ENCODE peak calls at places on chromosomes 12 and 14, in four cellular contexts. Y is GM12878, A is GM12891, B is H1. H is an unnamed sample.

GRCh38 chr12:3357950-3358525 is 133.0 kb upstream of the PRMT8 start:
- DNase-seq in Y (no peak), A (no peak), B (no peak), H (no peak)

GRCh38 chr14:20516921-20517320 is 11.6 kb downstream of the RNASE10 start:
- DNase-seq in Y (no peak), A (no peak), B (no peak), H (no peak)

GRCh38 chr12:132117558-132117875 is 26.6 kb downstream of the DDX51 start:
- DNase-seq in Y (no peak), A (no peak), B (no peak), H (no peak)

GRCh38 chr12:122031342-122032216 is 9.9 kb downstream of the BCL7A start:
- DNase-seq in Y (no peak), A (no peak), B (peak; percentile 96), H (no peak)

GRCh38 chr12:69321356-69321755 is 26.8 kb upstream of the LYZ start:
- DNase-seq in Y (no peak), A (no peak), B (no peak), H (no peak)

GRCh38 chr12:77925536-77926108 is 94.9 kb downstream of the NAV3 start:
- DNase-seq in Y (peak; percentile 45), A (peak; percentile 22), B (peak; percentile 49), H (peak; percentile 4)

GRCh38 chr12:107304588-107305532 is 211.5 kb upstream of the CRY1 start:
- DNase-seq in Y (no peak), A (no peak), B (no peak), H (no peak)

GRCh38 chr12:18430425-18431048 is 169.2 kb downstream of the PIK3C2G start:
- DNase-seq in Y (no peak), A (peak; percentile 8), B (peak; percentile 63), H (no peak)

GRCh38 chr14:102094101-102094500 is 7.3 kb upstream of the HSP90AA1 start:
- DNase-seq in Y (no peak), A (no peak), B (no peak), H (no peak)

GRCh38 chr12:6942331-6942665 is 1.3 kb upstream of the RNU7-1 start:
- DNase-seq in Y (no peak), A (no peak), B (no peak), H (no peak)

GRCh38 chr12:3795096-3795799 is 42.3 kb upstream of the CRACR2A start:
- DNase-seq in Y (no peak), A (no peak), B (no peak), H (no peak)

DNA sequence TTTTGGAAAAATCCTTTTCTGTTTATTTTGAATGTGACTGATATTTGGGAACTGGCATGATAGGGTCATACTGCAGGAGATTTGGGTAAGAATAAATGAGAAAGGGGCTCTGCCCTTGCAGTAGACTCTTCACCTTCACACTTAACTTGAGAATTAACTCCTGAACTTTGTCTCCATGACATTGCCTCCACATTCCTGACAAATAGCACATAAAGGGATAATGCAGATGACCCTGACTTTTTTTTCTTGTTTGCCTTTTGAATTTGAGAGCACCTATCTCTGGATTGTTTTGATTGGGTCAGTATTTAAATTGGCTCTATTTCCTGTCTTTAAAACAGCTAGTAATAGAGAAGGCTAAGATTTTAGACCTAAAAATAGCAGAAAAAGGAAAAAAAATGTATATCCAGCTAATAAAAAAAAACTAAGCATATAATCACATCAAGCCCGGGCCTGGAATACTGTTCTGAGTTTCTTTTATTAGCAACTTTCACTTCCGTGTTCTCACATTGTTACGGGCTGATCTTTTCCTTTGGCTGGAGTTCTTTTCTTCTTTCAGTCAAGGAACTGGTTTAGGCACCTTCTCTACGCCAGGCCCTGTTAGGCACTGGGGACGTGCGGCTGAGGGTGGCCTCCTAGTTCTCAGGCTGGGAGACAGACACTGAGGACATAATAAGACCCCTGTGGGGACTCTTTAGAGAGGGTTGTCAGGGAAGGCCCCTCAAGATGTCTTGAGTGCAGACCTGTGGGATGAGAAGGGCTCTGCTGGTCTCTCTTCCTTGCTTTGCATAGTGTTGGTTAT is 53.1 kb upstream of the GNPNAT1 start:
- DNase-seq in Y (no peak), A (no peak), B (no peak), H (no peak)
- TF ChIP-seq TAF1 in Y (no peak), A (no peak), B (no peak), H (no peak)

DNA sequence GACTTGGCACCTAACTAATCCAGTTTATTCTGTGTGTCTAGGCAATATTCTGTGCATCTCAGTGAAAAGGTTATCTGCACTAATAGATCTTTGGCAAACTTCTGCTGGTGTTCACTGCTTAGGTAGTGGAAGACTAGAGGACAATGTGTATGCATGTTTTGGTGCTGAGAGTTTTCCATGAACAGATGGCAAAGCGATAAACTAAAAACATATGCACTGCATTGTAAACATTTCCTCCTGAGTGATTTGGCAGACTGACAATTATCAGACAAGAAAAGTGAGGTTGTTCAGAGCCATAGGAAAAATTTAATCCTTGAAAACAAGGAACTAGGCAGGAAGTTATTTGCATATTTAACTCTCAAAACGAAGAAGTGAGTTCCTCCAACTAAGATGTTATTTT is 400.4 kb downstream of the ATP23 start:
- DNase-seq in Y (no peak), A (no peak), B (no peak), H (no peak)
- TF ChIP-seq POLR2A in Y (no peak), A (no peak), B (no peak), H (no peak)

GRCh38 chr12:46366771-46367170 is 5.8 kb downstream of the SLC38A2 start:
- DNase-seq in Y (no peak), A (no peak), B (no peak), H (no peak)
- TF ChIP-seq TAF1 in Y (no peak), A (no peak), B (no peak), H (no peak)

GRCh38 chr14:23183479-23183878 is at the start of gene SLC7A8:
- DNase-seq in Y (no peak), A (no peak), B (peak; percentile 78), H (no peak)
- TF ChIP-seq POLR2A in Y (no peak), A (no peak), B (peak; percentile 86), H (no peak)

DNA sequence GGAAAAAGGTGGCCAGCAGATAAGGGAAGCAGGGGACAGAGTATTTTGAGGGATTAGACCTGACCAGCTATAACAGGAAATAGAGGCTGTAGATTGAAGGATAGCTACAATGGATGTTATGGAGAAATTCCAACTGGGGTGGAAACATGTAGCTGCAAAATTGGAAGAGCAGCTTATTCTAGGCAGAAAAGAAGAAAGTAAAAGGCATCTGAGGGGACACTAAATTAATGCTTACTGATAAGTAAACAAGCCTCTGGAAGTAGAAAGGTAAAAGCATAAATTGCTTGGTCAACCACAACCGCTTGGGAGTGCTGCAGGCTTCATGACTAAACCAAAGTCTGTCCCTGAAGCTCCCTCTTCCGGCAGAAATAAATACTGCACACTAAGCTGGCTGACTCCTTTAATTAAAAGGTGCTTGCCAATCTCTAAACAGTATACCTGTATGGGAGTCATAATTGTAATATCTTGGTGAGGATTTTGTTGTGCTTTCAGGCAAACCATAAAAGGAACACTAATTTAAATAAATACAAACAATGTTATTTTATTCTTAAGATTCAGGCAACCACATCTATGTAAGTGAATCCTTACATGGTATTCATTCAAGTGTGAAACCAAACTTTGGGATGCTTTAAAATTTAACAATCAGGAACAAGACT is 7.7 kb downstream of the UBC start:
- DNase-seq in Y (peak; percentile 87), A (peak; percentile 55), B (peak; percentile 92), H (no peak)
- TF ChIP-seq TAF1 in Y (no peak), A (no peak), B (no peak), H (no peak)

GRCh38 chr14:26598081-26598671 is 343 bp upstream of the NOVA1 start:
- DNase-seq in Y (no peak), A (peak; percentile 27), B (peak; percentile 96), H (no peak)
- TF ChIP-seq POLR2A in Y (no peak), A (no peak), B (no peak), H (no peak)

DNA sequence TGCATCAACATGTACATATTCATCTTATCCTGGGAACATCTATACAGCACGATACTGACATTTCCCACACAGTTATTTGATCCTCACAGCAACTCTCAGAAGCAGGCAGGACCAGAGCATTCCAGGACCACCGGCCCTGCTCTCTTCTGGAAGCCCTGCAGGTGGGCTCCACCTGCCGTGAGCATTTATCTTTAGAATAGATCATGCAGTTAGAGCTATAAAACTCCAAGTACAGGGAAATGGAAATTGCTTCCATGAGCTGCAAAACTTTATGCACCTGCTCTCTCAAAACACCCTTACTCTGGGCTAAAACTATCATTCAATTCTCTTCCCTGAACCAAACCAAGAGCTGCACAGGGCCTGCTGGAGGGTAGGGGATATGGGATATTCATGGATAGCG is 5.5 kb upstream of the BDKRB1 start:
- DNase-seq in Y (no peak), A (no peak), B (no peak), H (no peak)
- TF ChIP-seq TAF1 in Y (no peak), A (no peak), B (no peak), H (no peak)

GRCh38 chr14:74488788-74489397 is 4.2 kb downstream of the NPC2 start:
- DNase-seq in Y (no peak), A (no peak), B (no peak), H (no peak)

GRCh38 chr14:74495356-74495755 is 1.8 kb downstream of the ISCA2 start:
- DNase-seq in Y (no peak), A (no peak), B (no peak), H (no peak)

GRCh38 chr14:74493343-74494261 is at the start of gene ISCA2:
- DNase-seq in Y (peak; percentile 97), A (peak; percentile 95), B (peak; percentile 99), H (peak; percentile 97)

GRCh38 chr14:74491952-74492351 is 1.2 kb downstream of the NPC2 start:
- DNase-seq in Y (no peak), A (no peak), B (no peak), H (no peak)

DNA sequence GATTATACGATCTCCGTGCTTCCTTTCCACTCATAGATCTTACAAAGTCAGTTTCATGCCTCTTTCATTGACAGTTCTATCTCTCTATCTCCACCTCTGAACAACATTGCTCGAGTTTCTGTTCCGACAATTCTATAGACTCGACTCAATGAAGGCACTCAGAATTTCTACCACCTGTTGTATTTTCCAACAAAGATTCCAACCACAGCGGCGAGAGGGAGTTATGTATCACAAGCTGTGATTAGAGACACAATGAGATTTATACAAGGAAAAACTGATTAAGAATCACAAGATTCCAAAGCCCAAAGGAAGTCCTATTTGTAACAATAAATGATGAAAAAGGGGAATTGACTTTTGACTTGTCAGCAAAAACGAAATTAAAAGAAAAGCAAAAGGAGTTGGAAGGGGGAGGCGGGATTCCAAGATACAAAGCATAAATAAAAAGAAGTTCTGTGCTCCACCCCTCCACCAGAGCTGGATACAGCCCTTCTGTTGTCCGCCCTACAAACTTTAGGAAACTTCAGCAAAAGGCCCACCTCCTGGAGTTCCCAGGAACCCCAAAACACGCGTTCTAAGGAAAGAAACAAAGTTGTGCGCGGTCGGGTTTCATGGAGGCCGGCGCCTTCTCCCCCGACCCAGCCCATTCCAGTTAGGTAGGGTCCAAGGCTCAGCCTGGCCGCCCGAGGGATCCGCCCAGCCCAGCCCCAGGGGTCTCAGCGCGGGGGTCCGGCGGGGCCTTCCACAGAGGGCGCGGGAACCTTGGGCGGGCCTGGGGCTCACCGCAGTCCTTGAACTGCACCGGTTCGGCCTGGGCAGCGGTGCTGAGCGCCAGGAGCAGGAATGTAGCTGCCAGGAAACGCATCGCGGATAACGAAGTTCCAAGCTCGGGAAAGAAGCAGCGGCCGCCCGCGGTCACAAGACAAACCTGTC is at the start of gene NPC2:
- DNase-seq in Y (no peak), A (no peak), B (no peak), H (no peak)
- TF ChIP-seq POLR2A in Y (no peak), A (no peak), B (no peak), H (no peak)

DNA sequence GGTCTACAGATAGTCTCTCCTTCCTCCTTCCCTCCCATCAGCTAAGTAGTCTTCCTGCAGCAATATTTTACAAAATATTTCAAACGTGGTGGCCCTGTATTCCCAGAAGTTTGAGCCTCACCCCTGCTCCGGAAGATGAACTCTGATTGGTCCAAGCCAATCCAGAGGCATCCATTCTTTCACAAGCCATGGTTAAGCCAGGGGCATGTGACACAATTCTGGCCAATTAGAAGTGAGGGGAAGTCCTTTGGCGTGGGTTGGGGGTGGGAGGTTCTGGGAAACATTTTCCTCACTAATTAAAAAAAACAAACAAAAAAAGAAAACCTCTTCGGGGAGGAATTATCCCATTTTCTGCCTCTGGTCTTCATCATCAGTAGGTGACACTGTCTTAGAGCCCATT is 69.4 kb upstream of the GSC start:
- DNase-seq in Y (no peak), A (no peak), B (no peak), H (no peak)
- TF ChIP-seq TAF1 in Y (no peak), A (no peak), B (no peak), H (no peak)

H was measured in GM12892.